ENCODE peak calls at places on chromosome 18, in four cellular contexts. A is AG09319, H is MV-4-11, K is kidney tubule cell. D is an unnamed sample.

GRCh38 chr18:1133541-1133940 is 228.9 kb downstream of the ADCYAP1 start:
- DNase-seq in A (no peak), K (no peak), H (no peak), D (no peak)

GRCh38 chr18:44958040-44958439 is 277.4 kb downstream of the SETBP1 start:
- DNase-seq in A (no peak), H (no peak), K (no peak), D (no peak)

GRCh38 chr18:35282353-35282752 is 7.7 kb downstream of the ZSCAN30 start:
- DNase-seq in H (no peak), K (peak; percentile 70), A (peak; percentile 44), D (no peak)

GRCh38 chr18:73199151-73199550 is 331.4 kb upstream of the NETO1 start:
- DNase-seq in A (peak; percentile 8), K (no peak), H (no peak), D (no peak)

GRCh38 chr18:73826098-73826497 is 321.5 kb downstream of the FBXO15 start:
- DNase-seq in A (peak; percentile 36), K (no peak), H (no peak), D (no peak)

GRCh38 chr18:23871410-23871809 is 143.1 kb upstream of the TTC39C start:
- DNase-seq in K (peak; percentile 62), H (no peak), A (no peak), D (no peak)

GRCh38 chr18:35497334-35498197 is at the start of gene INO80C:
- DNase-seq in H (peak; percentile 90), K (peak; percentile 94), A (peak; percentile 87), D (peak; percentile 95)

GRCh38 chr18:1585881-1586488 is 681.3 kb downstream of the ADCYAP1 start:
- DNase-seq in A (peak; percentile 3), K (peak; percentile 53), H (peak; percentile 55), D (no peak)

GRCh38 chr18:70044626-70045025 is 97.0 kb upstream of the CD226 start:
- DNase-seq in K (peak; percentile 97), H (peak; percentile 60), A (peak; percentile 84), D (no peak)

GRCh38 chr18:8011906-8012305 is 444.8 kb downstream of the PTPRM start:
- DNase-seq in K (no peak), H (no peak), A (no peak), D (no peak)

GRCh38 chr18:74949611-74950010 is 259.3 kb downstream of the PTGR3 start:
- DNase-seq in A (no peak), H (peak; percentile 46), K (no peak), D (no peak)

GRCh38 chr18:7615840-7616239 is 48.7 kb downstream of the PTPRM start:
- DNase-seq in K (no peak), H (no peak), A (no peak), D (no peak)

GRCh38 chr18:59907172-59907571 is 7.4 kb downstream of the PMAIP1 start:
- DNase-seq in A (no peak), K (no peak), H (peak; percentile 82), D (no peak)

GRCh38 chr18:79971211-79971952 is 6.9 kb downstream of the HSBP1L1 start:
- DNase-seq in H (no peak), K (no peak), A (no peak), D (no peak)